ENCODE peak calls at places on chromosome 15, in eight cellular contexts. One of them, this sample, is unnamed.

GRCh38 chr15:39270976-39271375 is 309.9 kb upstream of the THBS1 start:
- DNase-seq in stomach: no peak
- DNase-seq in H1: no peak
- DNase-seq in spleen: no peak
- DNase-seq in GM12891: no peak
- DNase-seq in suprapubic skin: no peak
- DNase-seq in GM12878: no peak
- DNase-seq in GM12892: no peak
- DNase-seq in this sample: no peak

GRCh38 chr15:78604420-78604819 is 16.4 kb downstream of the CHRNA3 start:
- DNase-seq in stomach: no peak
- DNase-seq in H1: no peak
- DNase-seq in spleen: no peak
- DNase-seq in GM12891: no peak
- DNase-seq in suprapubic skin: no peak
- DNase-seq in GM12878: no peak
- DNase-seq in GM12892: no peak
- DNase-seq in this sample: no peak

GRCh38 chr15:90681480-90681879 is 35.7 kb upstream of the BLM start:
- DNase-seq in stomach: no peak
- DNase-seq in H1: no peak
- DNase-seq in spleen: no peak
- DNase-seq in GM12891: no peak
- DNase-seq in suprapubic skin: no peak
- DNase-seq in GM12878: no peak
- DNase-seq in GM12892: no peak
- DNase-seq in this sample: peak

GRCh38 chr15:81311834-81312459 is 12.0 kb downstream of the STARD5 start:
- DNase-seq in stomach: no peak
- DNase-seq in H1: no peak
- DNase-seq in spleen: peak
- DNase-seq in GM12891: no peak
- DNase-seq in suprapubic skin: no peak
- DNase-seq in GM12878: no peak
- DNase-seq in GM12892: no peak
- DNase-seq in this sample: no peak

GRCh38 chr15:60568301-60568742 is 89.4 kb upstream of the ICE2 start:
- DNase-seq in stomach: no peak
- DNase-seq in H1: no peak
- DNase-seq in spleen: no peak
- DNase-seq in GM12891: no peak
- DNase-seq in suprapubic skin: no peak
- DNase-seq in GM12878: peak
- DNase-seq in GM12892: no peak
- DNase-seq in this sample: no peak

GRCh38 chr15:82810863-82811421 is 1.5 kb downstream of the WHAMM start:
- DNase-seq in stomach: no peak
- DNase-seq in H1: no peak
- DNase-seq in spleen: no peak
- DNase-seq in GM12891: no peak
- DNase-seq in suprapubic skin: no peak
- DNase-seq in GM12878: peak
- DNase-seq in GM12892: no peak
- DNase-seq in this sample: no peak

GRCh38 chr15:69573815-69574472 is 121.3 kb downstream of the RPLP1 start:
- DNase-seq in stomach: no peak
- DNase-seq in H1: no peak
- DNase-seq in spleen: no peak
- DNase-seq in GM12891: no peak
- DNase-seq in suprapubic skin: no peak
- DNase-seq in GM12878: no peak
- DNase-seq in GM12892: no peak
- DNase-seq in this sample: no peak

GRCh38 chr15:101542306-101543025 is 53.0 kb upstream of the PCSK6 start:
- DNase-seq in stomach: no peak
- DNase-seq in H1: no peak
- DNase-seq in spleen: no peak
- DNase-seq in GM12891: no peak
- DNase-seq in suprapubic skin: no peak
- DNase-seq in GM12878: no peak
- DNase-seq in GM12892: peak
- DNase-seq in this sample: peak

GRCh38 chr15:55319537-55320325 is 709 bp downstream of the PIGB start:
- DNase-seq in stomach: peak
- DNase-seq in H1: no peak
- DNase-seq in spleen: no peak
- DNase-seq in GM12891: no peak
- DNase-seq in suprapubic skin: no peak
- DNase-seq in GM12878: peak
- DNase-seq in GM12892: no peak
- DNase-seq in this sample: no peak

GRCh38 chr15:65372787-65373067 is 5.1 kb downstream of the IGDCC3 start:
- DNase-seq in stomach: no peak
- DNase-seq in H1: no peak
- DNase-seq in spleen: no peak
- DNase-seq in GM12891: no peak
- DNase-seq in suprapubic skin: no peak
- DNase-seq in GM12878: no peak
- DNase-seq in GM12892: no peak
- DNase-seq in this sample: no peak

GRCh38 chr15:46441294-46442062 is 806.6 kb downstream of the SQOR start:
- DNase-seq in stomach: no peak
- DNase-seq in H1: no peak
- DNase-seq in spleen: no peak
- DNase-seq in GM12891: no peak
- DNase-seq in suprapubic skin: no peak
- DNase-seq in GM12878: no peak
- DNase-seq in GM12892: no peak
- DNase-seq in this sample: no peak

GRCh38 chr15:80580107-80580506 is 115.0 kb upstream of the ABHD17C start:
- DNase-seq in stomach: no peak
- DNase-seq in H1: no peak
- DNase-seq in spleen: peak
- DNase-seq in GM12891: no peak
- DNase-seq in suprapubic skin: no peak
- DNase-seq in GM12878: no peak
- DNase-seq in GM12892: no peak
- DNase-seq in this sample: peak

GRCh38 chr15:80059786-80060489 is 462 bp downstream of the ZFAND6 start:
- DNase-seq in stomach: peak
- DNase-seq in H1: peak
- DNase-seq in spleen: no peak
- DNase-seq in GM12891: peak
- DNase-seq in suprapubic skin: peak
- DNase-seq in GM12878: no peak
- DNase-seq in GM12892: peak
- DNase-seq in this sample: peak

GRCh38 chr15:20643024-20643770 is 101.6 kb upstream of the GOLGA6L6 start:
- DNase-seq in stomach: no peak
- DNase-seq in H1: no peak
- DNase-seq in spleen: no peak
- DNase-seq in GM12891: no peak
- DNase-seq in suprapubic skin: no peak
- DNase-seq in GM12878: no peak
- DNase-seq in GM12892: no peak
- DNase-seq in this sample: no peak

GRCh38 chr15:29924750-29925149 is 102.5 kb upstream of the TJP1 start:
- DNase-seq in stomach: no peak
- DNase-seq in H1: peak
- DNase-seq in spleen: no peak
- DNase-seq in GM12891: no peak
- DNase-seq in suprapubic skin: no peak
- DNase-seq in GM12878: no peak
- DNase-seq in GM12892: no peak
- DNase-seq in this sample: no peak

GRCh38 chr15:77026501-77027110 is 31.7 kb downstream of the PSTPIP1 start:
- DNase-seq in stomach: no peak
- DNase-seq in H1: no peak
- DNase-seq in spleen: peak
- DNase-seq in GM12891: no peak
- DNase-seq in suprapubic skin: peak
- DNase-seq in GM12878: no peak
- DNase-seq in GM12892: peak
- DNase-seq in this sample: peak

GRCh38 chr15:77416954-77417353 is 3.0 kb downstream of the PEAK1 start:
- DNase-seq in stomach: no peak
- DNase-seq in H1: no peak
- DNase-seq in spleen: no peak
- DNase-seq in GM12891: no peak
- DNase-seq in suprapubic skin: no peak
- DNase-seq in GM12878: no peak
- DNase-seq in GM12892: no peak
- DNase-seq in this sample: no peak

GRCh38 chr15:45183511-45183910 is 4.3 kb downstream of the SHF start:
- DNase-seq in stomach: no peak
- DNase-seq in H1: no peak
- DNase-seq in spleen: peak
- DNase-seq in GM12891: no peak
- DNase-seq in suprapubic skin: no peak
- DNase-seq in GM12878: no peak
- DNase-seq in GM12892: no peak
- DNase-seq in this sample: no peak

GRCh38 chr15:100721758-100722550 is 119.6 kb downstream of the ASB7 start:
- DNase-seq in stomach: peak
- DNase-seq in H1: no peak
- DNase-seq in spleen: no peak
- DNase-seq in GM12891: no peak
- DNase-seq in suprapubic skin: no peak
- DNase-seq in GM12878: no peak
- DNase-seq in GM12892: no peak
- DNase-seq in this sample: peak

GRCh38 chr15:52220896-52221660 is 29.9 kb upstream of the GNB5 start:
- DNase-seq in stomach: no peak
- DNase-seq in H1: no peak
- DNase-seq in spleen: no peak
- DNase-seq in GM12891: no peak
- DNase-seq in suprapubic skin: no peak
- DNase-seq in GM12878: no peak
- DNase-seq in GM12892: no peak
- DNase-seq in this sample: no peak

GRCh38 chr15:100879461-100880138 is at the start of gene ALDH1A3:
- DNase-seq in stomach: no peak
- DNase-seq in H1: no peak
- DNase-seq in spleen: no peak
- DNase-seq in GM12891: peak
- DNase-seq in suprapubic skin: no peak
- DNase-seq in GM12878: no peak
- DNase-seq in GM12892: peak
- DNase-seq in this sample: peak

DNA sequence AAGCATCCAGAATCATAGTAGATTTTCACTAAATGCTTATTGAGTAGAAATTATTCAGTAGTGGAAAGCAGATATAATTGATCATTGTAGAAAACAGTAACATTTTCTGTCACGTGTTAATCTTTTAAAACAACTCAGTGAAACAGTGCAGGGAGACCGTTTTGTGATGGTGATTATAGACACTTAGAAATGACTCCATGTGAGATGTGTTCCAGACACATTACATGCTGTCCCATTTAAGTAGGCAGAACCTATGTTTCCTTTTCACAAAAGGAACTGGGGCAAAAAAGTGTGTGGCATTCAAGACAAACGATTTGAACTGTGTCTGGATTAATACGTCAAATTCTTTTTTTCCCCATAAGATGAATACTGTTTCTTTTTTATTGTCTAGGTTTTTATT is 126.5 kb downstream of the TCF12 start:
- DNase-seq in stomach: no peak
- DNase-seq in H1: no peak
- DNase-seq in spleen: no peak
- DNase-seq in GM12891: no peak
- DNase-seq in suprapubic skin: no peak
- DNase-seq in GM12878: no peak
- DNase-seq in GM12892: no peak
- DNase-seq in this sample: no peak
- TF ChIP-seq POLR2A in stomach: no peak
- TF ChIP-seq POLR2A in H1: no peak
- TF ChIP-seq POLR2A in spleen: no peak
- TF ChIP-seq POLR2A in GM12891: no peak
- TF ChIP-seq POLR2A in suprapubic skin: no peak
- TF ChIP-seq POLR2A in GM12878: no peak
- TF ChIP-seq POLR2A in GM12892: no peak
- TF ChIP-seq POLR2A in this sample: no peak

GRCh38 chr15:70717237-70717793 is 46.0 kb downstream of the UACA start:
- DNase-seq in stomach: no peak
- DNase-seq in H1: no peak
- DNase-seq in spleen: no peak
- DNase-seq in GM12891: no peak
- DNase-seq in suprapubic skin: no peak
- DNase-seq in GM12878: no peak
- DNase-seq in GM12892: no peak
- DNase-seq in this sample: no peak
- TF ChIP-seq POLR2AphosphoS5 in stomach: no peak
- TF ChIP-seq POLR2AphosphoS5 in H1: no peak
- TF ChIP-seq POLR2AphosphoS5 in spleen: no peak
- TF ChIP-seq POLR2AphosphoS5 in GM12891: no peak
- TF ChIP-seq POLR2AphosphoS5 in suprapubic skin: no peak
- TF ChIP-seq POLR2AphosphoS5 in GM12878: no peak
- TF ChIP-seq POLR2AphosphoS5 in GM12892: no peak
- TF ChIP-seq POLR2AphosphoS5 in this sample: no peak

DNA sequence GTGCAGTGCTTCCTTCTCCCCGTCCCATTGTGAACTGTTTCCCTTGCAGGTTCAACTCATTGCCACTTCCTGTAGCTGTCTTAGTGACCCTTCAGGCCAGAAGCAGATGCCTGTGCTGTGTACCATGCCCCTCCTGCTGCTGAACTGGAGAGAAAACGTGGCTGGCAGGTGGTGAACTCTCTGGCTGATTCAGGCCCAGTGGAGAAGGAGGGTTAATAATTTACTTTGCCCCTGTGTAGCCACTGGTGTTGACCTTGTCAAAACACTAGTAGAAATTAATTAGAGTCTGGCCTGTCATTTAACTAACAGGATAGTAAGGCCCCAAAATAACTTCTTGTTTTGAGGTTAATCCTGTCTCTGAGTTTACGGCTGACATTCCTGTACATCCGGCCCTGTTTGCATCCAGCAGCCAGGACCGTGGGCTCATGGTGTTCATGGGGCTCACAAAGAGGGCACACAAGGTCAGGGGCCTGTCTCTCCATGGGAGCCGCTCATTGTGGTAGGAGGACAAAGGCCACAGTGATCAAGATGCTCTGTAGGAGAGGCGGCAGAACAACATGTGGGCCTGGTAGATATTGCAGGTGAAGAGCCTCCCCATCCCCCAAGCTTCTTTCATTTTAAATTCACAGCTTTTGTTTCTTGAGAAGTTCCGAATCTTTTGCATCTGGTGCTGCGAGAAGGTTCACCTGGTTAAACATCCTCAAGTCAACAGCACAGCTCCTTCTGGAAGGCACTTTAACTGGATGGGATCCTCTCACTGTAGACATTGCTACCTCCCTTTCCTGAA is 101.6 kb downstream of the CGNL1 start:
- DNase-seq in stomach: no peak
- DNase-seq in H1: no peak
- DNase-seq in spleen: no peak
- DNase-seq in GM12891: no peak
- DNase-seq in suprapubic skin: no peak
- DNase-seq in GM12878: peak
- DNase-seq in GM12892: no peak
- DNase-seq in this sample: no peak
- TF ChIP-seq POLR2A in stomach: no peak
- TF ChIP-seq POLR2A in H1: no peak
- TF ChIP-seq POLR2A in spleen: no peak
- TF ChIP-seq POLR2A in GM12891: no peak
- TF ChIP-seq POLR2A in suprapubic skin: no peak
- TF ChIP-seq POLR2A in GM12878: no peak
- TF ChIP-seq POLR2A in GM12892: no peak
- TF ChIP-seq POLR2A in this sample: no peak

GRCh38 chr15:25618161-25618560 is 179.3 kb upstream of the UBE3A start:
- DNase-seq in stomach: no peak
- DNase-seq in H1: no peak
- DNase-seq in spleen: no peak
- DNase-seq in GM12891: no peak
- DNase-seq in suprapubic skin: no peak
- DNase-seq in GM12878: no peak
- DNase-seq in GM12892: no peak
- DNase-seq in this sample: no peak
- TF ChIP-seq POLR2AphosphoS5 in stomach: no peak
- TF ChIP-seq POLR2AphosphoS5 in H1: no peak
- TF ChIP-seq POLR2AphosphoS5 in spleen: no peak
- TF ChIP-seq POLR2AphosphoS5 in GM12891: no peak
- TF ChIP-seq POLR2AphosphoS5 in suprapubic skin: no peak
- TF ChIP-seq POLR2AphosphoS5 in GM12878: no peak
- TF ChIP-seq POLR2AphosphoS5 in GM12892: no peak
- TF ChIP-seq POLR2AphosphoS5 in this sample: no peak